ENCODE peak calls at places on chromosomes 11 and 22, in six cellular contexts. One of them, this sample, is unnamed.

GRCh38 chr11:79026803-79027445 is 413.9 kb downstream of the TENM4 start:
- DNase-seq in AG04450: no peak
- DNase-seq in AG04449: no peak
- DNase-seq in GM20000: peak; percentile 13
- DNase-seq in natural killer cell: no peak
- DNase-seq in neural crest cell: no peak
- DNase-seq in this sample: no peak

GRCh38 chr22:44103735-44104134 is 77.0 kb upstream of the PARVG start:
- DNase-seq in AG04449: no peak
- DNase-seq in AG04450: no peak
- DNase-seq in neural crest cell: no peak
- DNase-seq in GM20000: no peak
- DNase-seq in natural killer cell: no peak
- DNase-seq in this sample: no peak

GRCh38 chr11:93000511-93001476 is 31.3 kb downstream of the MTNR1B start:
- DNase-seq in GM20000: no peak
- DNase-seq in AG04449: peak; percentile 63
- DNase-seq in AG04450: peak; percentile 71
- DNase-seq in neural crest cell: no peak
- DNase-seq in natural killer cell: no peak
- DNase-seq in this sample: no peak

GRCh38 chr11:61675826-61676225 is 4.4 kb upstream of the DAGLA start:
- DNase-seq in AG04449: no peak
- DNase-seq in GM20000: no peak
- DNase-seq in AG04450: no peak
- DNase-seq in neural crest cell: no peak
- DNase-seq in natural killer cell: no peak
- DNase-seq in this sample: no peak

GRCh38 chr11:72783144-72783910 is 10.5 kb downstream of the STARD10 start:
- DNase-seq in AG04450: no peak
- DNase-seq in GM20000: no peak
- DNase-seq in natural killer cell: no peak
- DNase-seq in AG04449: no peak
- DNase-seq in neural crest cell: no peak
- DNase-seq in this sample: no peak

GRCh38 chr11:18802381-18803257 is 11.0 kb upstream of the PTPN5 start:
- DNase-seq in AG04450: peak; percentile 21
- DNase-seq in GM20000: peak; percentile 60
- DNase-seq in AG04449: peak; percentile 34
- DNase-seq in natural killer cell: no peak
- DNase-seq in neural crest cell: peak; percentile 62
- DNase-seq in this sample: peak; percentile 52

GRCh38 chr11:100941033-100941432 is 188.6 kb downstream of the PGR start:
- DNase-seq in GM20000: no peak
- DNase-seq in neural crest cell: no peak
- DNase-seq in AG04450: no peak
- DNase-seq in natural killer cell: no peak
- DNase-seq in AG04449: no peak
- DNase-seq in this sample: no peak

GRCh38 chr11:123561046-123561781 is 93.2 kb downstream of the SCN3B start:
- DNase-seq in neural crest cell: no peak
- DNase-seq in AG04449: no peak
- DNase-seq in natural killer cell: no peak
- DNase-seq in AG04450: no peak
- DNase-seq in GM20000: no peak
- DNase-seq in this sample: no peak

GRCh38 chr11:96112192-96113099 is 188.5 kb upstream of the MTMR2 start:
- DNase-seq in AG04449: no peak
- DNase-seq in natural killer cell: no peak
- DNase-seq in GM20000: peak; percentile 69
- DNase-seq in neural crest cell: no peak
- DNase-seq in AG04450: no peak
- DNase-seq in this sample: peak; percentile 58

GRCh38 chr22:48979482-48979881 is 848.2 kb downstream of the BRD1 start:
- DNase-seq in GM20000: no peak
- DNase-seq in neural crest cell: no peak
- DNase-seq in AG04449: no peak
- DNase-seq in AG04450: no peak
- DNase-seq in natural killer cell: no peak
- DNase-seq in this sample: no peak

GRCh38 chr22:24076091-24076867 is 65.2 kb downstream of the CABIN1 start:
- DNase-seq in GM20000: no peak
- DNase-seq in AG04449: no peak
- DNase-seq in AG04450: no peak
- DNase-seq in neural crest cell: no peak
- DNase-seq in natural killer cell: no peak
- DNase-seq in this sample: no peak

GRCh38 chr11:95337175-95337957 is 106.4 kb upstream of the SESN3 start:
- DNase-seq in neural crest cell: peak; percentile 4
- DNase-seq in natural killer cell: no peak
- DNase-seq in GM20000: peak; percentile 64
- DNase-seq in AG04449: no peak
- DNase-seq in AG04450: no peak
- DNase-seq in this sample: peak; percentile 44

GRCh38 chr11:74739546-74740270 is 8.5 kb upstream of the CHRDL2 start:
- DNase-seq in GM20000: peak; percentile 79
- DNase-seq in neural crest cell: peak; percentile 48
- DNase-seq in AG04449: no peak
- DNase-seq in natural killer cell: no peak
- DNase-seq in AG04450: peak; percentile 44
- DNase-seq in this sample: peak; percentile 72

GRCh38 chr11:117817213-117818035 is 7.1 kb downstream of the FXYD2 start:
- DNase-seq in AG04450: peak; percentile 51
- DNase-seq in AG04449: no peak
- DNase-seq in neural crest cell: peak; percentile 97
- DNase-seq in GM20000: peak; percentile 68
- DNase-seq in natural killer cell: peak; percentile 77
- DNase-seq in this sample: peak; percentile 76

GRCh38 chr11:30453705-30454104 is 130.8 kb downstream of the ARL14EP start:
- DNase-seq in AG04449: no peak
- DNase-seq in natural killer cell: no peak
- DNase-seq in neural crest cell: no peak
- DNase-seq in AG04450: no peak
- DNase-seq in GM20000: no peak
- DNase-seq in this sample: no peak

GRCh38 chr11:11476499-11476898 is 123.4 kb upstream of the CSNK2A3 start:
- DNase-seq in GM20000: no peak
- DNase-seq in neural crest cell: no peak
- DNase-seq in AG04450: no peak
- DNase-seq in AG04449: no peak
- DNase-seq in natural killer cell: no peak
- DNase-seq in this sample: no peak

GRCh38 chr11:116466231-116466630 is 306.6 kb downstream of the BUD13 start:
- DNase-seq in neural crest cell: no peak
- DNase-seq in GM20000: no peak
- DNase-seq in natural killer cell: no peak
- DNase-seq in AG04449: no peak
- DNase-seq in AG04450: no peak
- DNase-seq in this sample: no peak

GRCh38 chr22:50253046-50253580 is 2.0 kb upstream of the HDAC10 start:
- DNase-seq in natural killer cell: no peak
- DNase-seq in AG04450: no peak
- DNase-seq in AG04449: no peak
- DNase-seq in GM20000: no peak
- DNase-seq in neural crest cell: no peak
- DNase-seq in this sample: no peak

GRCh38 chr11:91104237-91104636 is 881.4 kb upstream of the CHORDC1 start:
- DNase-seq in natural killer cell: no peak
- DNase-seq in AG04449: peak; percentile 60
- DNase-seq in AG04450: peak; percentile 29
- DNase-seq in neural crest cell: no peak
- DNase-seq in GM20000: no peak
- DNase-seq in this sample: no peak

GRCh38 chr22:19762315-19763140 is 1.9 kb downstream of the TBX1 start:
- DNase-seq in natural killer cell: no peak
- DNase-seq in GM20000: no peak
- DNase-seq in neural crest cell: no peak
- DNase-seq in AG04449: no peak
- DNase-seq in AG04450: no peak
- DNase-seq in this sample: no peak

GRCh38 chr22:19664951-19665783 is 49.1 kb upstream of the SEPTIN5 start:
- DNase-seq in neural crest cell: no peak
- DNase-seq in GM20000: no peak
- DNase-seq in AG04450: no peak
- DNase-seq in natural killer cell: no peak
- DNase-seq in AG04449: no peak
- DNase-seq in this sample: peak; percentile 17

GRCh38 chr11:47188262-47188661 is 2.0 kb upstream of the PACSIN3 start:
- DNase-seq in AG04450: no peak
- DNase-seq in neural crest cell: no peak
- DNase-seq in natural killer cell: no peak
- DNase-seq in AG04449: no peak
- DNase-seq in GM20000: no peak
- DNase-seq in this sample: no peak

GRCh38 chr22:28029201-28029948 is 110.3 kb upstream of the PITPNB start:
- DNase-seq in AG04450: no peak
- DNase-seq in AG04449: no peak
- DNase-seq in natural killer cell: peak; percentile 7
- DNase-seq in GM20000: no peak
- DNase-seq in neural crest cell: no peak
- DNase-seq in this sample: peak; percentile 11

GRCh38 chr22:43826142-43827093 is 14.3 kb upstream of the EFCAB6 start:
- DNase-seq in GM20000: no peak
- DNase-seq in AG04450: no peak
- DNase-seq in AG04449: peak; percentile 33
- DNase-seq in neural crest cell: no peak
- DNase-seq in natural killer cell: no peak
- DNase-seq in this sample: peak; percentile 23

GRCh38 chr11:75481602-75482309 is 44.0 kb downstream of the GDPD5 start:
- DNase-seq in GM20000: no peak
- DNase-seq in neural crest cell: no peak
- DNase-seq in AG04449: no peak
- DNase-seq in natural killer cell: no peak
- DNase-seq in AG04450: no peak
- DNase-seq in this sample: no peak

GRCh38 chr11:103234974-103235373 is 125.7 kb downstream of the DYNC2H1 start:
- DNase-seq in AG04450: peak; percentile 46
- DNase-seq in natural killer cell: no peak
- DNase-seq in AG04449: no peak
- DNase-seq in GM20000: no peak
- DNase-seq in neural crest cell: no peak
- DNase-seq in this sample: no peak

GRCh38 chr11:16792426-16792825 is 54.0 kb downstream of the C11orf58 start:
- DNase-seq in AG04450: no peak
- DNase-seq in neural crest cell: no peak
- DNase-seq in GM20000: no peak
- DNase-seq in AG04449: no peak
- DNase-seq in natural killer cell: no peak
- DNase-seq in this sample: no peak

GRCh38 chr11:18463439-18463838 is 7.8 kb downstream of the LDHAL6A start:
- DNase-seq in natural killer cell: no peak
- DNase-seq in neural crest cell: no peak
- DNase-seq in AG04450: no peak
- DNase-seq in GM20000: no peak
- DNase-seq in AG04449: no peak
- DNase-seq in this sample: no peak

DNA sequence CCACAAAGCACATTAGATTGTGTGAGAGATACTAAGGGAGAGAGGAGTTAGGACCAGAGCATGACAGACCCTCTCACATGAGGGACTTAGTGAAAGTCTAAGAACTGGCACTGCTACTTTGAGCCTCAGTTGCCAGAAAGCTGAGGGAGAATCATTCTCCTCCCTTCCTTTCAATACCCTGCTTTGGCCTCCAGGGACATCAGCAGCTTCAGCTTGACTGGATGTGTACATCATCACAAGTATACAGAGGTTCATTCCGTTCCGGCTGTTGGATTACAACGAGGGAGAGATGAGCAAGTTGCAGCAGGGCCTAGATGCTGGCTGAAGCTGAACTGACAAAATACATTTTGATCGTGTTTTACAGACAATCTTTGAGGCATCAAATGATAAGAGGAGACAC is 15.7 kb upstream of the ANO5 start:
- DNase-seq in AG04449: no peak
- DNase-seq in GM20000: no peak
- DNase-seq in natural killer cell: no peak
- DNase-seq in neural crest cell: no peak
- DNase-seq in AG04450: no peak
- DNase-seq in this sample: no peak
- TF ChIP-seq CTCF in AG04449: no peak
- TF ChIP-seq CTCF in GM20000: no peak
- TF ChIP-seq CTCF in natural killer cell: no peak
- TF ChIP-seq CTCF in neural crest cell: peak; percentile 15
- TF ChIP-seq CTCF in AG04450: no peak
- TF ChIP-seq CTCF in this sample: no peak

GRCh38 chr22:33917744-33918406 is 2.4 kb downstream of the LARGE1 start:
- DNase-seq in natural killer cell: no peak
- DNase-seq in neural crest cell: no peak
- DNase-seq in AG04450: no peak
- DNase-seq in AG04449: no peak
- DNase-seq in GM20000: peak; percentile 40
- DNase-seq in this sample: peak; percentile 57
- TF ChIP-seq CTCF in natural killer cell: no peak
- TF ChIP-seq CTCF in neural crest cell: peak; percentile 46
- TF ChIP-seq CTCF in AG04450: peak; percentile 50
- TF ChIP-seq CTCF in AG04449: peak; percentile 29
- TF ChIP-seq CTCF in GM20000: no peak
- TF ChIP-seq CTCF in this sample: peak; percentile 68

GRCh38 chr11:33525789-33526188 is 174.8 kb downstream of the C11orf91 start:
- DNase-seq in AG04449: no peak
- DNase-seq in neural crest cell: no peak
- DNase-seq in natural killer cell: no peak
- DNase-seq in AG04450: no peak
- DNase-seq in GM20000: no peak
- DNase-seq in this sample: no peak
- TF ChIP-seq CTCF in AG04449: no peak
- TF ChIP-seq CTCF in neural crest cell: no peak
- TF ChIP-seq CTCF in natural killer cell: no peak
- TF ChIP-seq CTCF in AG04450: no peak
- TF ChIP-seq CTCF in GM20000: no peak
- TF ChIP-seq CTCF in this sample: no peak

GRCh38 chr22:36855478-36855877 is 5.3 kb upstream of the NCF4 start:
- DNase-seq in AG04449: no peak
- DNase-seq in natural killer cell: no peak
- DNase-seq in neural crest cell: no peak
- DNase-seq in AG04450: no peak
- DNase-seq in GM20000: no peak
- DNase-seq in this sample: no peak

GRCh38 chr22:36856121-36856791 is 4.5 kb upstream of the NCF4 start:
- DNase-seq in GM20000: peak; percentile 75
- DNase-seq in natural killer cell: peak; percentile 97
- DNase-seq in AG04450: peak; percentile 68
- DNase-seq in neural crest cell: peak; percentile 100
- DNase-seq in AG04449: no peak
- DNase-seq in this sample: peak; percentile 87

GRCh38 chr22:36850682-36851081 is 10.1 kb upstream of the NCF4 start:
- DNase-seq in AG04449: no peak
- DNase-seq in AG04450: no peak
- DNase-seq in neural crest cell: no peak
- DNase-seq in natural killer cell: no peak
- DNase-seq in GM20000: no peak
- DNase-seq in this sample: no peak

GRCh38 chr22:36852056-36852973 is 8.5 kb upstream of the NCF4 start:
- DNase-seq in neural crest cell: no peak
- DNase-seq in natural killer cell: no peak
- DNase-seq in AG04449: no peak
- DNase-seq in GM20000: no peak
- DNase-seq in AG04450: no peak
- DNase-seq in this sample: no peak

GRCh38 chr22:36853407-36854099 is 7.3 kb upstream of the NCF4 start:
- DNase-seq in neural crest cell: peak; percentile 87
- DNase-seq in natural killer cell: peak; percentile 81
- DNase-seq in AG04449: no peak
- DNase-seq in AG04450: no peak
- DNase-seq in GM20000: peak; percentile 81
- DNase-seq in this sample: peak; percentile 86
- TF ChIP-seq CTCF in neural crest cell: peak; percentile 71
- TF ChIP-seq CTCF in natural killer cell: peak; percentile 68
- TF ChIP-seq CTCF in AG04449: peak; percentile 69
- TF ChIP-seq CTCF in AG04450: peak; percentile 59
- TF ChIP-seq CTCF in GM20000: peak; percentile 67
- TF ChIP-seq CTCF in this sample: peak; percentile 50

This sample was measured in GM13976.